ENCODE peak calls at places on chromosomes 2 and 18, in seven cellular contexts. J is GDM1; U is SK-MEL-5; F is MV-4-11; P is activated effector memory CD4-positive, alpha-beta T cell treated with Interleukin-2 at 50 U/mL for 16 hours; Q is left ventricle myocardium inferior; N is AG04449. X is an unnamed sample.

GRCh38 chr18:5466256-5466655 is 77.5 kb downstream of the EPB41L3 start:
- DNase-seq in N (no peak), P (no peak), U (peak), J (no peak), F (peak), Q (no peak), X (no peak)

GRCh38 chr2:95231723-95232122 is 24.4 kb downstream of the ZNF892 start:
- DNase-seq in J (peak), N (no peak), P (no peak), U (peak), Q (peak), F (peak), X (peak)

GRCh38 chr18:75694292-75694691 is 266.8 kb upstream of the SMIM21 start:
- DNase-seq in Q (no peak), F (no peak), N (no peak), P (no peak), U (no peak), J (no peak), X (no peak)

GRCh38 chr2:73091164-73091563 is 19.7 kb upstream of the SFXN5 start:
- DNase-seq in U (no peak), P (no peak), Q (no peak), J (no peak), N (no peak), F (no peak), X (no peak)

GRCh38 chr2:12169060-12169406 is 422.6 kb downstream of the LPIN1 start:
- DNase-seq in U (peak), Q (no peak), P (no peak), F (peak), J (no peak), N (peak), X (no peak)

GRCh38 chr2:233265899-233266431 is 14.5 kb downstream of the ATG16L1 start:
- DNase-seq in N (no peak), Q (no peak), J (no peak), F (no peak), U (no peak), P (no peak), X (no peak)

GRCh38 chr2:241868661-241869081 is 858 bp upstream of the RTP5 start:
- DNase-seq in F (no peak), J (no peak), Q (peak), P (no peak), U (no peak), N (no peak), X (no peak)

GRCh38 chr2:150230004-150230403 is 257.5 kb downstream of the RND3 start:
- DNase-seq in J (no peak), F (no peak), U (no peak), N (no peak), P (no peak), Q (no peak), X (no peak)

GRCh38 chr18:48874701-48875162 is 76.0 kb downstream of the SMAD7 start:
- DNase-seq in F (no peak), Q (no peak), N (no peak), J (no peak), P (no peak), U (no peak), X (no peak)

GRCh38 chr2:144524190-144524957 is 4.5 kb upstream of the ZEB2 start:
- DNase-seq in J (no peak), U (peak), N (no peak), P (no peak), F (no peak), Q (peak), X (peak)

GRCh38 chr2:217610411-217610814 is 392.4 kb downstream of the TNS1 start:
- DNase-seq in Q (no peak), P (peak), N (no peak), F (no peak), U (no peak), J (no peak), X (no peak)

GRCh38 chr18:44028109-44028508 is 652.6 kb upstream of the SETBP1 start:
- DNase-seq in U (no peak), N (no peak), Q (no peak), F (no peak), J (no peak), P (no peak), X (no peak)

GRCh38 chr2:149559341-149560068 is 28.1 kb downstream of the MMADHC start:
- DNase-seq in F (no peak), J (no peak), N (no peak), P (no peak), U (peak), Q (no peak), X (no peak)

GRCh38 chr2:236638707-236639106 is 69.1 kb downstream of the ACKR3 start:
- DNase-seq in Q (no peak), P (no peak), F (no peak), J (no peak), N (no peak), U (no peak), X (no peak)

GRCh38 chr2:12131975-12132374 is 385.5 kb downstream of the LPIN1 start:
- DNase-seq in P (no peak), Q (no peak), U (no peak), J (no peak), F (no peak), N (no peak), X (no peak)

GRCh38 chr2:182970486-182970885 is 67.8 kb downstream of the NCKAP1 start:
- DNase-seq in U (no peak), J (no peak), Q (no peak), N (no peak), F (no peak), P (no peak), X (no peak)

GRCh38 chr2:143852748-143853147 is 667.2 kb downstream of the ZEB2 start:
- DNase-seq in N (no peak), F (no peak), U (no peak), Q (no peak), J (no peak), P (no peak), X (no peak)

GRCh38 chr18:48171490-48172188 is 237.5 kb downstream of the ZBTB7C start:
- DNase-seq in U (no peak), F (no peak), N (no peak), J (no peak), Q (no peak), P (no peak), X (no peak)

GRCh38 chr2:11292464-11293255 is 51.8 kb downstream of the ROCK2 start:
- DNase-seq in N (no peak), U (no peak), F (peak), P (no peak), J (no peak), Q (no peak), X (peak)

GRCh38 chr2:134718095-134718955 is 475 bp downstream of the TMEM163 start:
- DNase-seq in Q (peak), F (no peak), J (no peak), U (no peak), N (no peak), P (no peak), X (no peak)

GRCh38 chr2:238203104-238203972 is at the start of gene ILKAP:
- DNase-seq in N (no peak), F (peak), Q (peak), U (peak), J (peak), P (peak), X (peak)

GRCh38 chr2:180660207-180660606 is 320.2 kb upstream of the UBE2E3 start:
- DNase-seq in P (no peak), F (no peak), J (no peak), Q (no peak), N (no peak), U (no peak), X (no peak)

GRCh38 chr2:61967262-61967661 is 61.8 kb downstream of the COMMD1 start:
- DNase-seq in Q (no peak), P (no peak), F (no peak), U (no peak), N (no peak), J (no peak), X (no peak)

GRCh38 chr2:10919776-10920606 is 8.3 kb downstream of the KCNF1 start:
- DNase-seq in N (no peak), P (no peak), U (no peak), Q (no peak), J (no peak), F (no peak), X (no peak)

GRCh38 chr2:60549250-60550150 is 4.0 kb downstream of the BCL11A start:
- DNase-seq in U (peak), Q (peak), N (no peak), J (peak), F (no peak), P (no peak), X (peak)

X was measured in erythroblast.